ENCODE peak calls at places on chromosomes 5 and 9, in eight cellular contexts. S is AG04450; Z is uterus; T is foreskin fibroblast; V is IMR-90; J is astrocyte of the spinal cord; X is GM12878; R is CD8-positive, alpha-beta T cell. H is an unnamed sample.

GRCh38 chr5:10543585-10544040 is 20.3 kb upstream of the ANKRD33B start:
- DNase-seq in V (no peak), X (no peak), T (no peak), S (no peak), Z (no peak), J (no peak), R (no peak), H (no peak)

GRCh38 chr5:111810087-111810486 is 53.1 kb upstream of the NREP start:
- DNase-seq in T (no peak), J (no peak), S (no peak), R (no peak), X (no peak), V (no peak), Z (no peak), H (no peak)

GRCh38 chr9:6759114-6759977 is 1.6 kb downstream of the KDM4C start:
- DNase-seq in V (peak), T (peak), S (peak), J (peak), X (peak), R (no peak), Z (no peak), H (peak)

GRCh38 chr5:179307931-179308471 is 37.3 kb downstream of the ADAMTS2 start:
- DNase-seq in J (no peak), Z (peak), X (no peak), T (no peak), V (no peak), R (no peak), S (no peak), H (no peak)

GRCh38 chr5:181246276-181247050 is 2.8 kb upstream of the RACK1 start:
- DNase-seq in V (peak), T (peak), X (no peak), R (peak), S (peak), Z (peak), J (peak), H (no peak)

GRCh38 chr9:14983599-14983998 is 73.4 kb upstream of the FREM1 start:
- DNase-seq in V (no peak), R (no peak), S (no peak), X (no peak), J (no peak), T (no peak), Z (no peak), H (no peak)

GRCh38 chr5:52725065-52725746 is 62.5 kb upstream of the ITGA1 start:
- DNase-seq in V (peak), Z (no peak), X (no peak), R (peak), S (no peak), T (no peak), J (no peak), H (no peak)

GRCh38 chr5:143562935-143563334 is 159.4 kb upstream of the NR3C1 start:
- DNase-seq in X (no peak), S (no peak), T (no peak), Z (no peak), J (peak), R (no peak), V (peak), H (no peak)

GRCh38 chr5:177317959-177318377 is 6.3 kb upstream of the MXD3 start:
- DNase-seq in S (peak), T (peak), R (peak), J (peak), V (peak), X (no peak), Z (peak), H (no peak)

GRCh38 chr5:143128412-143129071 is 274.9 kb downstream of the NR3C1 start:
- DNase-seq in Z (no peak), X (no peak), R (no peak), S (no peak), J (no peak), V (no peak), T (no peak), H (no peak)

GRCh38 chr5:128083811-128084227 is 253 bp downstream of the SLC12A2 start:
- DNase-seq in V (peak), T (peak), S (no peak), X (no peak), R (no peak), J (peak), Z (no peak), H (no peak)

GRCh38 chr5:93954421-93955069 is 213.1 kb upstream of the POU5F2 start:
- DNase-seq in X (no peak), R (no peak), T (no peak), V (no peak), J (no peak), Z (no peak), S (no peak), H (no peak)

GRCh38 chr5:40587284-40587882 is 92.3 kb upstream of the PTGER4 start:
- DNase-seq in S (no peak), J (no peak), V (peak), Z (no peak), R (no peak), X (no peak), T (no peak), H (no peak)

GRCh38 chr9:71761938-71762353 is 6.4 kb downstream of the CEMIP2 start:
- DNase-seq in V (no peak), T (no peak), R (no peak), S (no peak), X (no peak), Z (no peak), J (no peak), H (no peak)

GRCh38 chr9:109923371-109923770 is 143.4 kb downstream of the PALM2AKAP2 start:
- DNase-seq in R (no peak), J (no peak), Z (no peak), X (no peak), S (no peak), T (no peak), V (no peak), H (no peak)

GRCh38 chr5:177470759-177471536 is 2.5 kb downstream of the DBN1 start:
- DNase-seq in T (no peak), X (no peak), S (no peak), Z (peak), J (peak), R (no peak), V (no peak), H (no peak)

GRCh38 chr5:88518131-88519016 is 249.7 kb upstream of the TMEM161B start:
- DNase-seq in V (peak), T (no peak), Z (no peak), R (no peak), S (no peak), J (peak), X (no peak), H (no peak)

GRCh38 chr5:157106668-157107461 is 2.0 kb downstream of the HAVCR2 start:
- DNase-seq in V (peak), X (peak), S (no peak), R (no peak), J (no peak), Z (no peak), T (no peak), H (no peak)

GRCh38 chr5:56003179-56003578 is 8.4 kb upstream of the IL6ST start:
- DNase-seq in V (peak), S (no peak), T (peak), J (peak), Z (no peak), X (no peak), R (no peak), H (no peak)

GRCh38 chr5:53422539-53422938 is 57.9 kb upstream of the FST start:
- DNase-seq in X (no peak), V (peak), J (peak), Z (no peak), R (no peak), S (no peak), T (peak), H (no peak)

GRCh38 chr9:93672622-93673270 is 96.4 kb downstream of the PHF2 start:
- DNase-seq in J (no peak), R (no peak), T (no peak), V (no peak), S (no peak), X (no peak), Z (peak), H (no peak)

GRCh38 chr9:16832101-16832500 is 38.4 kb downstream of the BNC2 start:
- DNase-seq in T (no peak), V (no peak), Z (no peak), X (no peak), S (no peak), R (no peak), J (no peak), H (no peak)

GRCh38 chr9:16830806-16831205 is 39.7 kb downstream of the BNC2 start:
- DNase-seq in Z (no peak), J (no peak), X (no peak), S (no peak), R (no peak), T (no peak), V (no peak), H (no peak)

GRCh38 chr9:16825364-16825763 is 45.1 kb downstream of the BNC2 start:
- DNase-seq in J (peak), X (no peak), V (peak), R (no peak), T (peak), Z (no peak), S (no peak), H (no peak)

GRCh38 chr9:16825971-16826370 is 44.5 kb downstream of the BNC2 start:
- DNase-seq in Z (no peak), S (peak), T (peak), V (peak), X (no peak), R (no peak), J (peak), H (no peak)

DNA sequence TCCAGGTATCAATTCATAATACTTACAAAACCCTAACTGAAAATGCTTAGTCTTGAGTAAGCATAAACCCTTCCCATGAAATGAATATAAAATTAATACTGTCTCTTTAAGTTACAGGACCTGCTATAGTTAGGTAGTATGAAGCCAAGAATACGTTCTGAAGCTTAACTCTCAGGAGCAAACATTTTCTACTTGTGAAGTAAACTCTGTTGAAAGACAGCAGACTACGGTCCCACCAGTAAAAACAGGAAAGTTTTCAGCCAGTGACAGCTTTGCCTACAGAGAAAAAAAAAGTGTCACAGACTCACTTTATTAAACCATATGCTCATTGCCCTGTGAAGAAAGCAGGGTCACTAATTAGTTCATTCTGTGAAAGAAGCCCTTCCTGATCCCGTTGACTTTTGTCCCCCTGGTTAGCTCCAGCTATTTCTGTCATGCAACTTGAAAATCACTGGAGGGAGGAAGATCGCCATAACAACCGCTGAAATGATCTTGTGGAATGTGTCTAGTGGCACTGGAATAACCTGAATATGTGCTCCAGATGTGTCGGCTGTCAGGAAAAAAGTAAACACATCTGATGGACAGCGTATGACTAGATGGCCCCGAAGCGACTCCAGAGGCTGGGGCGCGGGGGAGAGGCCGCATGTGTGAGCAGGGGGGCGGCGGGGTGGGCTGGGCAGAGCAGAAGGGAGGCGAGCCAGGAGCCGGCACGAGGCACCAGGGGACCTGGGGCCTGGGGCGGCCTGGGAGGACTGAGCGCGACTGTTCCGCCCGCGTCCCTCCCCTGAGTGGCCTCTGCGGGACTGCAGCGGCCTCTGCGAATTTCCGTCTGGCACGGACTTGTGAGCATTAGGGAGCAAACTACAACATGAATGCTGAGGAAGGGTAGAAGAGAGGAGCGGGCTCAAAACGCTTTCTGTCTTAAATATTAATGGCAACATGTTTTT is 41.9 kb downstream of the BNC2 start:
- DNase-seq in V (peak), R (no peak), T (peak), Z (peak), S (no peak), J (peak), X (no peak), H (no peak)
- H3K4me3 ChIP-seq in V (peak), R (no peak), T (peak), Z (peak), S (peak), J (peak), X (no peak), H (no peak)

GRCh38 chr9:20476912-20477311 is 145.4 kb downstream of the MLLT3 start:
- DNase-seq in Z (no peak), R (no peak), S (no peak), V (no peak), T (no peak), X (no peak), J (peak), H (no peak)

GRCh38 chr9:20477940-20478620 is 144.2 kb downstream of the MLLT3 start:
- DNase-seq in S (no peak), J (peak), Z (no peak), X (peak), R (no peak), T (no peak), V (peak), H (no peak)

GRCh38 chr9:20481437-20481836 is 140.9 kb downstream of the MLLT3 start:
- DNase-seq in S (no peak), V (no peak), T (no peak), Z (no peak), X (no peak), R (no peak), J (no peak), H (no peak)

GRCh38 chr9:20479419-20480155 is 142.7 kb downstream of the MLLT3 start:
- DNase-seq in S (no peak), R (no peak), V (peak), J (no peak), T (no peak), X (peak), Z (no peak), H (peak)

DNA sequence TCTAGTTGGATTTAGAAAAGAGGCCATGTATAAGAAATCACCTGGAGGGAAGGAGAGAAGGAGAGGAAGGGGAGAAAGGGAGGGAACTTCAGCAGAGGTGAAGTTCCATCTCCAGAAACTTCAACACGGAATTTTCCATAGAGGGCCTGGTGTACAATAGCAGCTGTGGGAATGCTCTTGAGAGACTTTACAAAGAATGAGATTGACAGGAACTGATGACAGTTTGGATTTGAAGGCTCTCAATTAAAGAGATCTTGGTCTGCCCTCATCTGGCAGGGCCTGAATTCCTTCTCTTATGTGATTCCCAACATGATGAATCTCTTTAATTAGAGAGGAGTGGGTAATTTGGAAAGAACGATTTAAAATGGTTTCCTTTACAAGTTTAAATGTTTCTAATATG is 143.5 kb downstream of the MLLT3 start:
- DNase-seq in V (no peak), S (no peak), T (no peak), R (no peak), X (no peak), J (no peak), Z (no peak), H (no peak)
- TF ChIP-seq CTCF in V (no peak), S (no peak), T (no peak), R (no peak), X (no peak), J (no peak), Z (no peak), H (no peak)

GRCh38 chr5:74468421-74468820 is 172.1 kb downstream of the ENC1 start:
- DNase-seq in J (no peak), Z (no peak), V (no peak), X (no peak), T (no peak), S (no peak), R (no peak), H (no peak)

GRCh38 chr5:74465724-74466123 is 174.8 kb downstream of the ENC1 start:
- DNase-seq in X (no peak), R (no peak), J (no peak), T (no peak), S (no peak), V (no peak), Z (no peak), H (no peak)

GRCh38 chr5:74471875-74472274 is 168.7 kb downstream of the ENC1 start:
- DNase-seq in T (no peak), R (no peak), Z (no peak), X (no peak), S (no peak), J (no peak), V (peak), H (no peak)

GRCh38 chr5:74464512-74465209 is 175.9 kb downstream of the ENC1 start:
- DNase-seq in R (no peak), Z (no peak), S (no peak), T (no peak), V (peak), J (no peak), X (no peak), H (no peak)

DNA sequence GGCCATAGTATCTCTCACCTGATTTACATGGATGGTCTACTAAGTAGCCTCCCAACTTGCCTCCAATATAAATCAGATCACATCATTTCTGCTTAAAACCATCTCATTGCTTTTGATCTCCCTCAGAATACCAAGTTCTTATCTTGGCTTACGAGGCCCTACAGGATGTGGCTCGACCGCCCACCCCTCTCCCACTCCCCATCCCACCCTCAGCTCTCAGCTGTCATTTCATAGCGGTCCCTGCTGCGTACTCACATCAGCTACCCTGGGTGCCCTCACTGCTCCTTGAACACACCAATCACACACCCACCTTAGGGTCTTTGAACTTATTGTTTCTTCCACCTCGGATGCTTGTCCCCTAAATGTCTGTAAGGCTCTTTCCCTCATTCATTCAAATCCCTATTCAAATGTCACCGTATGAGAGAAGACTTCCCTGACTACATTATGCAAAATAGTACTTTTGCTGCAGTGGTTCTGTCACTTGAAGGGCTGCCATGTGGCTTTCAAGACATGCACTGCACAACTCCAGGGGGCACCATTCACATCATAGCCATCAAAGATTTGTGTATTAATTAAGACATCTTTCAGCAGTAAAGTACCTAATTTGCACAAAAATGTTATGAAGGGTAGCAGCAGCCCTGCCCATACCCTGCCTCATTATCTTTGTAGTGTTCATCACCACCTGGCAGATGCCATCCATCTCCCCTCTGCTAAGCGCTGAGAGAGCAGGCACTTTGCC is 171.1 kb downstream of the ENC1 start:
- DNase-seq in T (no peak), X (no peak), Z (no peak), R (no peak), S (no peak), V (no peak), J (no peak), H (no peak)
- H3K4me3 ChIP-seq in T (no peak), X (no peak), Z (no peak), R (no peak), S (no peak), V (no peak), J (no peak), H (no peak)

GRCh38 chr5:77008413-77008812 is 21.8 kb upstream of the AGGF1 start:
- DNase-seq in T (no peak), X (no peak), Z (no peak), J (no peak), V (no peak), R (no peak), S (no peak), H (no peak)

GRCh38 chr5:77011498-77011897 is 18.7 kb upstream of the AGGF1 start:
- DNase-seq in R (no peak), X (no peak), T (no peak), V (no peak), Z (no peak), J (no peak), S (no peak), H (no peak)

GRCh38 chr5:77015938-77016569 is 14.2 kb upstream of the AGGF1 start:
- DNase-seq in J (peak), R (no peak), T (peak), S (peak), V (peak), Z (no peak), X (no peak), H (peak)

GRCh38 chr5:77010281-77010680 is 19.9 kb upstream of the AGGF1 start:
- DNase-seq in X (no peak), R (no peak), T (no peak), J (no peak), V (no peak), Z (no peak), S (no peak), H (no peak)

GRCh38 chr5:77012601-77013000 is 17.6 kb upstream of the AGGF1 start:
- DNase-seq in S (no peak), J (no peak), V (no peak), Z (no peak), R (no peak), T (no peak), X (no peak), H (no peak)
- TF ChIP-seq CTCF in S (no peak), J (no peak), V (no peak), Z (no peak), R (no peak), T (no peak), X (no peak), H (no peak)

DNA sequence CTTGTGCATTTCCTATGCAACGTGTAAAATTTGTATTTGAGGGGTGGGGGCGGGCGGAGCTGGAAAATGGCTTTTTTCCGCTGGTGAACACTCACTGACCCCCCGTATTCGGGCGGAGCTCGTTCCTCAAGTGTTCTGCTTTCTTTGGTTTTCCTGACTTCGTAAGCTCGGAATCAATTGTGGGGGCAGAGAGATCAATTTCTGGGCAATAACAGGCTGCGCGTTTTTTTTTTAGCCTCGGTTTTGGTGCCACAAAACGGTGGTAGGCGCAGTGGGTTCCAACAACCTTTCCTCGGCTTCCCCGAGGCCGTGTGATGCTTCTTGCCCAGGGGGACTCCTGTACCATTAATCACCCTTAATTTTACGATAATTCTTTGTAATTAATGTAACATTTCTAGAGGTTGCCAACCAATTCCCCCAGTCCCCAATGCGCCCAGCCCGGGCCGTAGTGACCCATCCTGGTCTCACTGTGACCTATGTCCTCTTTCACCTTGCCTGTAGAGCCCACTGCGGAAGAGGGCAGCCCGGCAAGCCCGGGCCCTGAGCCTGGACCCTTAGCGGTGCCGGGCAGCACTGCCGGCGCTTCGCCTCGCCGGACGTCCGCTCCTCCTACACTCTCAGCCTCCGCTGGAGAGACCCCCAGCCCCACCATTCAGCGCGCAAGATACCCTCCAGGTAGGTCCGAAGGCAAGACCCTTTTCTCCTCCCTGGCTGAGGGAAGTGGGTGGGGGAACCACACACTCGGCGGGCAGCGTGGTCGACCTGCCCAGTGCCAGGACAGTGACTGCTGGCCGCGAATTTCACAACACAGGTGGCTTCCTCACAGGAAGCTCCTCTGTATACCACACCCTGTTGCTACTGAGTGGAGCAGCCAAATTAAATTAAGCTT is 3.7 kb downstream of the NR4A3 start:
- DNase-seq in Z (no peak), X (no peak), R (no peak), S (no peak), V (no peak), J (no peak), T (no peak), H (no peak)
- H3K4me3 ChIP-seq in Z (no peak), X (peak), R (peak), S (no peak), V (no peak), J (no peak), T (peak), H (no peak)